ENCODE peak calls at places on chromosomes 7 and 10, in seven cellular contexts. K is LoVo; J is islet precursor cell; Z is occipital lobe; H is activated CD8-positive, alpha-beta T cell treated with anti-CD3 and anti-CD28 coated beads for 36 hours; M is NCI-H69; L is epithelial cell of esophagus. W is an unnamed sample.

GRCh38 chr7:359226-359775 is 69.3 kb downstream of the FOXL3 start:
- DNase-seq in M (no peak), H (no peak), Z (no peak), J (no peak), L (no peak), K (no peak), W (no peak)

GRCh38 chr10:61463035-61463909 is 10.1 kb upstream of the TMEM26 start:
- DNase-seq in H (no peak), M (peak), Z (no peak), K (no peak), J (no peak), L (peak), W (no peak)

GRCh38 chr10:103843854-103844567 is 11.4 kb downstream of the SH3PXD2A start:
- DNase-seq in H (no peak), L (no peak), J (no peak), K (no peak), Z (no peak), M (peak), W (no peak)

GRCh38 chr10:103479135-103479534 is at the start of gene CALHM3:
- DNase-seq in H (no peak), L (peak), J (peak), M (peak), K (peak), Z (no peak), W (no peak)

GRCh38 chr7:29139191-29139590 is 7.1 kb downstream of the CPVL start:
- DNase-seq in L (peak), J (no peak), M (no peak), H (no peak), K (no peak), Z (no peak), W (no peak)

GRCh38 chr7:34104992-34105391 is 199.7 kb downstream of the BMPER start:
- DNase-seq in M (no peak), Z (no peak), H (no peak), L (peak), J (no peak), K (no peak), W (no peak)

GRCh38 chr7:55187701-55188491 is 169.1 kb downstream of the EGFR start:
- DNase-seq in M (no peak), K (no peak), L (no peak), J (peak), Z (no peak), H (no peak), W (no peak)

GRCh38 chr10:11177926-11178453 is 160.3 kb downstream of the CELF2 start:
- DNase-seq in J (peak), L (no peak), H (peak), Z (no peak), K (no peak), M (no peak), W (no peak)

GRCh38 chr10:127046975-127047877 is 142.0 kb downstream of the DOCK1 start:
- DNase-seq in H (no peak), M (no peak), L (no peak), K (no peak), Z (no peak), J (peak), W (no peak)

GRCh38 chr7:73880755-73881328 is 19.9 kb downstream of the TMEM270 start:
- DNase-seq in L (no peak), K (no peak), H (no peak), Z (no peak), M (no peak), J (no peak), W (no peak)

GRCh38 chr10:13483951-13484350 is 44.9 kb downstream of the BEND7 start:
- DNase-seq in L (peak), J (no peak), Z (no peak), K (no peak), M (no peak), H (peak), W (no peak)

GRCh38 chr7:38452615-38453014 is 178.6 kb downstream of the AMPH start:
- DNase-seq in Z (no peak), H (no peak), M (no peak), L (no peak), J (no peak), K (no peak), W (no peak)

GRCh38 chr7:150399861-150400778 is 21.0 kb downstream of the ZNF775 start:
- DNase-seq in J (peak), M (no peak), H (no peak), L (peak), K (no peak), Z (no peak), W (peak)

GRCh38 chr10:27601937-27602538 is 97.9 kb downstream of the RAB18 start:
- DNase-seq in L (no peak), H (no peak), K (no peak), M (no peak), Z (no peak), J (no peak), W (no peak)

W was measured in endodermal cell.